ENCODE peak calls at places on chromosome 2, in five cellular contexts. J, E, Q, H and L are unnamed samples.

GRCh38 chr2:224954980-224955379 is 87.3 kb downstream of the DOCK10 start:
- DNase-seq in J (no peak), E (no peak), Q (no peak), H (no peak), L (no peak)

GRCh38 chr2:60350791-60351190 is 202.7 kb downstream of the BCL11A start:
- DNase-seq in J (no peak), E (no peak), Q (no peak), H (no peak), L (no peak)

GRCh38 chr2:230589497-230590015 is 123.1 kb upstream of the CAB39 start:
- DNase-seq in J (no peak), E (peak), Q (no peak), H (no peak), L (no peak)

GRCh38 chr2:106085441-106085911 is 108.6 kb downstream of the UXS1 start:
- DNase-seq in J (peak), E (peak), Q (no peak), H (no peak), L (peak)

GRCh38 chr2:201860541-201861154 is 54.3 kb downstream of the CDK15 start:
- DNase-seq in J (peak), E (peak), Q (peak), H (peak), L (peak)

GRCh38 chr2:34831096-34831495 is 1232.0 kb upstream of the FAM98A start:
- DNase-seq in J (no peak), E (no peak), Q (no peak), H (no peak), L (no peak)

GRCh38 chr2:216693414-216694100 is 1.8 kb downstream of the IGFBP5 start:
- DNase-seq in J (no peak), E (no peak), Q (no peak), H (no peak), L (no peak)

GRCh38 chr2:205712508-205712907 is 30.2 kb downstream of the NRP2 start:
- DNase-seq in J (no peak), E (peak), Q (no peak), H (no peak), L (peak)

GRCh38 chr2:152284398-152284797 is 50.6 kb upstream of the FMNL2 start:
- DNase-seq in J (no peak), E (no peak), Q (no peak), H (no peak), L (no peak)

GRCh38 chr2:172693037-172693436 is 42.6 kb upstream of the RAPGEF4 start:
- DNase-seq in J (peak), E (peak), Q (peak), H (no peak), L (peak)

GRCh38 chr2:111036042-111036441 is 84.7 kb upstream of the BCL2L11 start:
- DNase-seq in J (no peak), E (no peak), Q (no peak), H (no peak), L (no peak)

GRCh38 chr2:4662161-4662779 is 958.9 kb downstream of the DCDC2C start:
- DNase-seq in J (no peak), E (no peak), Q (no peak), H (no peak), L (no peak)

GRCh38 chr2:137096693-137097092 is 331.3 kb downstream of the THSD7B start:
- DNase-seq in J (no peak), E (no peak), Q (no peak), H (no peak), L (peak)

GRCh38 chr2:166180951-166181812 is 53.4 kb upstream of the SCN1A start:
- DNase-seq in J (peak), E (peak), Q (peak), H (no peak), L (peak)

GRCh38 chr2:15984367-15985255 is 44.3 kb downstream of the MYCN start:
- DNase-seq in J (no peak), E (no peak), Q (no peak), H (no peak), L (no peak)

GRCh38 chr2:80706541-80706940 is 402.0 kb upstream of the LRRTM1 start:
- DNase-seq in J (no peak), E (no peak), Q (no peak), H (no peak), L (no peak)

GRCh38 chr2:197884252-197884651 is 79.9 kb downstream of the PLCL1 start:
- DNase-seq in J (no peak), E (no peak), Q (no peak), H (no peak), L (no peak)

GRCh38 chr2:158845869-158846268 is 50.8 kb downstream of the DAPL1 start:
- DNase-seq in J (no peak), E (no peak), Q (no peak), H (no peak), L (no peak)

GRCh38 chr2:46294185-46294836 is 2.9 kb upstream of the EPAS1 start:
- DNase-seq in J (peak), E (no peak), Q (no peak), H (no peak), L (no peak)

GRCh38 chr2:120880381-120880780 is 144.7 kb downstream of the GLI2 start:
- DNase-seq in J (no peak), E (no peak), Q (no peak), H (no peak), L (no peak)

GRCh38 chr2:42028571-42029148 is 19.2 kb upstream of the PKDCC start:
- DNase-seq in J (no peak), E (no peak), Q (no peak), H (no peak), L (no peak)

GRCh38 chr2:44801676-44802408 is 139.7 kb upstream of the SIX3 start:
- DNase-seq in J (no peak), E (no peak), Q (no peak), H (no peak), L (no peak)

GRCh38 chr2:180707867-180708205 is 272.6 kb upstream of the UBE2E3 start:
- DNase-seq in J (peak), E (no peak), Q (peak), H (no peak), L (peak)